ENCODE peak calls at places on chromosomes 4 and X, in five cellular contexts. One of them, this sample, is unnamed.

GRCh38 chrX:35380808-35381700 is 417.1 kb upstream of the MAGEB16 start:
- DNase-seq in AG09319: no peak
- DNase-seq in activated CD4-positive, alpha-beta memory T cell treated with anti-CD3 and anti-CD28 coated beads, Interleukin-2, amount 10 ng/mL, durations not matched to agents 7 days and 5 days: no peak
- DNase-seq in CD14-positive monocyte: no peak
- DNase-seq in stimulated activated CD8-positive, alpha-beta memory T cell treated with anti-CD3 and anti-CD28 coated beads, Interleukin-4, amount 100 ng/mL, for 24 hours: no peak
- DNase-seq in this sample: peak

GRCh38 chr4:8332891-8333331 is 63.4 kb downstream of the HTRA3 start:
- DNase-seq in AG09319: no peak
- DNase-seq in activated CD4-positive, alpha-beta memory T cell treated with anti-CD3 and anti-CD28 coated beads, Interleukin-2, amount 10 ng/mL, durations not matched to agents 7 days and 5 days: no peak
- DNase-seq in CD14-positive monocyte: no peak
- DNase-seq in stimulated activated CD8-positive, alpha-beta memory T cell treated with anti-CD3 and anti-CD28 coated beads, Interleukin-4, amount 100 ng/mL, for 24 hours: no peak
- DNase-seq in this sample: no peak

GRCh38 chr4:131091896-131092295 is 1995.9 kb downstream of the C4orf33 start:
- DNase-seq in AG09319: no peak
- DNase-seq in activated CD4-positive, alpha-beta memory T cell treated with anti-CD3 and anti-CD28 coated beads, Interleukin-2, amount 10 ng/mL, durations not matched to agents 7 days and 5 days: no peak
- DNase-seq in CD14-positive monocyte: no peak
- DNase-seq in stimulated activated CD8-positive, alpha-beta memory T cell treated with anti-CD3 and anti-CD28 coated beads, Interleukin-4, amount 100 ng/mL, for 24 hours: no peak
- DNase-seq in this sample: peak

GRCh38 chrX:136750364-136750763 is 30.4 kb downstream of the ARHGEF6 start:
- DNase-seq in AG09319: no peak
- DNase-seq in activated CD4-positive, alpha-beta memory T cell treated with anti-CD3 and anti-CD28 coated beads, Interleukin-2, amount 10 ng/mL, durations not matched to agents 7 days and 5 days: no peak
- DNase-seq in CD14-positive monocyte: no peak
- DNase-seq in stimulated activated CD8-positive, alpha-beta memory T cell treated with anti-CD3 and anti-CD28 coated beads, Interleukin-4, amount 100 ng/mL, for 24 hours: no peak
- DNase-seq in this sample: no peak

GRCh38 chr4:663438-664428 is 10.3 kb downstream of the ATP5ME start:
- DNase-seq in AG09319: no peak
- DNase-seq in activated CD4-positive, alpha-beta memory T cell treated with anti-CD3 and anti-CD28 coated beads, Interleukin-2, amount 10 ng/mL, durations not matched to agents 7 days and 5 days: peak
- DNase-seq in CD14-positive monocyte: peak
- DNase-seq in stimulated activated CD8-positive, alpha-beta memory T cell treated with anti-CD3 and anti-CD28 coated beads, Interleukin-4, amount 100 ng/mL, for 24 hours: peak
- DNase-seq in this sample: no peak

GRCh38 chr4:177573487-177573886 is 131.2 kb upstream of the AGA start:
- DNase-seq in AG09319: peak
- DNase-seq in activated CD4-positive, alpha-beta memory T cell treated with anti-CD3 and anti-CD28 coated beads, Interleukin-2, amount 10 ng/mL, durations not matched to agents 7 days and 5 days: no peak
- DNase-seq in CD14-positive monocyte: no peak
- DNase-seq in stimulated activated CD8-positive, alpha-beta memory T cell treated with anti-CD3 and anti-CD28 coated beads, Interleukin-4, amount 100 ng/mL, for 24 hours: no peak
- DNase-seq in this sample: no peak

GRCh38 chrX:39953879-39954278 is 143.9 kb downstream of the BCOR start:
- DNase-seq in AG09319: no peak
- DNase-seq in activated CD4-positive, alpha-beta memory T cell treated with anti-CD3 and anti-CD28 coated beads, Interleukin-2, amount 10 ng/mL, durations not matched to agents 7 days and 5 days: no peak
- DNase-seq in CD14-positive monocyte: no peak
- DNase-seq in stimulated activated CD8-positive, alpha-beta memory T cell treated with anti-CD3 and anti-CD28 coated beads, Interleukin-4, amount 100 ng/mL, for 24 hours: no peak
- DNase-seq in this sample: no peak

GRCh38 chr4:119733431-119733830 is 104.8 kb upstream of the PDE5A start:
- DNase-seq in AG09319: no peak
- DNase-seq in activated CD4-positive, alpha-beta memory T cell treated with anti-CD3 and anti-CD28 coated beads, Interleukin-2, amount 10 ng/mL, durations not matched to agents 7 days and 5 days: no peak
- DNase-seq in CD14-positive monocyte: no peak
- DNase-seq in stimulated activated CD8-positive, alpha-beta memory T cell treated with anti-CD3 and anti-CD28 coated beads, Interleukin-4, amount 100 ng/mL, for 24 hours: no peak
- DNase-seq in this sample: no peak

GRCh38 chr4:186934841-186935443 is 211.3 kb upstream of the FAT1 start:
- DNase-seq in AG09319: no peak
- DNase-seq in activated CD4-positive, alpha-beta memory T cell treated with anti-CD3 and anti-CD28 coated beads, Interleukin-2, amount 10 ng/mL, durations not matched to agents 7 days and 5 days: no peak
- DNase-seq in CD14-positive monocyte: no peak
- DNase-seq in stimulated activated CD8-positive, alpha-beta memory T cell treated with anti-CD3 and anti-CD28 coated beads, Interleukin-4, amount 100 ng/mL, for 24 hours: no peak
- DNase-seq in this sample: peak

GRCh38 chr4:6349896-6350295 is 80.2 kb downstream of the WFS1 start:
- DNase-seq in AG09319: no peak
- DNase-seq in activated CD4-positive, alpha-beta memory T cell treated with anti-CD3 and anti-CD28 coated beads, Interleukin-2, amount 10 ng/mL, durations not matched to agents 7 days and 5 days: no peak
- DNase-seq in CD14-positive monocyte: no peak
- DNase-seq in stimulated activated CD8-positive, alpha-beta memory T cell treated with anti-CD3 and anti-CD28 coated beads, Interleukin-4, amount 100 ng/mL, for 24 hours: no peak
- DNase-seq in this sample: no peak

GRCh38 chrX:128805236-128805635 is 718.1 kb downstream of the SMARCA1 start:
- DNase-seq in AG09319: no peak
- DNase-seq in activated CD4-positive, alpha-beta memory T cell treated with anti-CD3 and anti-CD28 coated beads, Interleukin-2, amount 10 ng/mL, durations not matched to agents 7 days and 5 days: no peak
- DNase-seq in CD14-positive monocyte: no peak
- DNase-seq in stimulated activated CD8-positive, alpha-beta memory T cell treated with anti-CD3 and anti-CD28 coated beads, Interleukin-4, amount 100 ng/mL, for 24 hours: no peak
- DNase-seq in this sample: peak

GRCh38 chrX:2547746-2548145 is 47.0 kb upstream of the DHRSX start:
- DNase-seq in AG09319: no peak
- DNase-seq in activated CD4-positive, alpha-beta memory T cell treated with anti-CD3 and anti-CD28 coated beads, Interleukin-2, amount 10 ng/mL, durations not matched to agents 7 days and 5 days: no peak
- DNase-seq in CD14-positive monocyte: no peak
- DNase-seq in stimulated activated CD8-positive, alpha-beta memory T cell treated with anti-CD3 and anti-CD28 coated beads, Interleukin-4, amount 100 ng/mL, for 24 hours: no peak
- DNase-seq in this sample: peak

GRCh38 chrX:1105671-1106419 is 106.6 kb downstream of the CRLF2 start:
- DNase-seq in AG09319: no peak
- DNase-seq in activated CD4-positive, alpha-beta memory T cell treated with anti-CD3 and anti-CD28 coated beads, Interleukin-2, amount 10 ng/mL, durations not matched to agents 7 days and 5 days: no peak
- DNase-seq in CD14-positive monocyte: no peak
- DNase-seq in stimulated activated CD8-positive, alpha-beta memory T cell treated with anti-CD3 and anti-CD28 coated beads, Interleukin-4, amount 100 ng/mL, for 24 hours: no peak
- DNase-seq in this sample: no peak

GRCh38 chr4:83599183-83599582 is 63.3 kb downstream of the GPAT3 start:
- DNase-seq in AG09319: no peak
- DNase-seq in activated CD4-positive, alpha-beta memory T cell treated with anti-CD3 and anti-CD28 coated beads, Interleukin-2, amount 10 ng/mL, durations not matched to agents 7 days and 5 days: no peak
- DNase-seq in CD14-positive monocyte: no peak
- DNase-seq in stimulated activated CD8-positive, alpha-beta memory T cell treated with anti-CD3 and anti-CD28 coated beads, Interleukin-4, amount 100 ng/mL, for 24 hours: no peak
- DNase-seq in this sample: peak

GRCh38 chr4:125011646-125012045 is 299.1 kb upstream of the ANKRD50 start:
- DNase-seq in AG09319: no peak
- DNase-seq in activated CD4-positive, alpha-beta memory T cell treated with anti-CD3 and anti-CD28 coated beads, Interleukin-2, amount 10 ng/mL, durations not matched to agents 7 days and 5 days: no peak
- DNase-seq in CD14-positive monocyte: no peak
- DNase-seq in stimulated activated CD8-positive, alpha-beta memory T cell treated with anti-CD3 and anti-CD28 coated beads, Interleukin-4, amount 100 ng/mL, for 24 hours: no peak
- DNase-seq in this sample: no peak

GRCh38 chrX:77014655-77015377 is 432.4 kb upstream of the FGF16 start:
- DNase-seq in AG09319: no peak
- DNase-seq in activated CD4-positive, alpha-beta memory T cell treated with anti-CD3 and anti-CD28 coated beads, Interleukin-2, amount 10 ng/mL, durations not matched to agents 7 days and 5 days: no peak
- DNase-seq in CD14-positive monocyte: no peak
- DNase-seq in stimulated activated CD8-positive, alpha-beta memory T cell treated with anti-CD3 and anti-CD28 coated beads, Interleukin-4, amount 100 ng/mL, for 24 hours: no peak
- DNase-seq in this sample: no peak

GRCh38 chr4:52937829-52938228 is 75.7 kb downstream of the RASL11B start:
- DNase-seq in AG09319: no peak
- DNase-seq in activated CD4-positive, alpha-beta memory T cell treated with anti-CD3 and anti-CD28 coated beads, Interleukin-2, amount 10 ng/mL, durations not matched to agents 7 days and 5 days: no peak
- DNase-seq in CD14-positive monocyte: no peak
- DNase-seq in stimulated activated CD8-positive, alpha-beta memory T cell treated with anti-CD3 and anti-CD28 coated beads, Interleukin-4, amount 100 ng/mL, for 24 hours: no peak
- DNase-seq in this sample: no peak

GRCh38 chrX:1481636-1482529 is 29.2 kb upstream of the ASMTL start:
- DNase-seq in AG09319: peak
- DNase-seq in activated CD4-positive, alpha-beta memory T cell treated with anti-CD3 and anti-CD28 coated beads, Interleukin-2, amount 10 ng/mL, durations not matched to agents 7 days and 5 days: peak
- DNase-seq in CD14-positive monocyte: peak
- DNase-seq in stimulated activated CD8-positive, alpha-beta memory T cell treated with anti-CD3 and anti-CD28 coated beads, Interleukin-4, amount 100 ng/mL, for 24 hours: peak
- DNase-seq in this sample: peak

GRCh38 chr4:137427411-137427810 is 104.9 kb downstream of the PCDH18 start:
- DNase-seq in AG09319: no peak
- DNase-seq in activated CD4-positive, alpha-beta memory T cell treated with anti-CD3 and anti-CD28 coated beads, Interleukin-2, amount 10 ng/mL, durations not matched to agents 7 days and 5 days: no peak
- DNase-seq in CD14-positive monocyte: no peak
- DNase-seq in stimulated activated CD8-positive, alpha-beta memory T cell treated with anti-CD3 and anti-CD28 coated beads, Interleukin-4, amount 100 ng/mL, for 24 hours: no peak
- DNase-seq in this sample: no peak

GRCh38 chrX:46327229-46328081 is 217.8 kb downstream of the ZNF674 start:
- DNase-seq in AG09319: peak
- DNase-seq in activated CD4-positive, alpha-beta memory T cell treated with anti-CD3 and anti-CD28 coated beads, Interleukin-2, amount 10 ng/mL, durations not matched to agents 7 days and 5 days: no peak
- DNase-seq in CD14-positive monocyte: no peak
- DNase-seq in stimulated activated CD8-positive, alpha-beta memory T cell treated with anti-CD3 and anti-CD28 coated beads, Interleukin-4, amount 100 ng/mL, for 24 hours: no peak
- DNase-seq in this sample: no peak

GRCh38 chr4:121113680-121114079 is 41.3 kb upstream of the NDNF start:
- DNase-seq in AG09319: no peak
- DNase-seq in activated CD4-positive, alpha-beta memory T cell treated with anti-CD3 and anti-CD28 coated beads, Interleukin-2, amount 10 ng/mL, durations not matched to agents 7 days and 5 days: no peak
- DNase-seq in CD14-positive monocyte: no peak
- DNase-seq in stimulated activated CD8-positive, alpha-beta memory T cell treated with anti-CD3 and anti-CD28 coated beads, Interleukin-4, amount 100 ng/mL, for 24 hours: no peak
- DNase-seq in this sample: no peak

GRCh38 chrX:3461824-3462508 is 115.5 kb upstream of the MXRA5 start:
- DNase-seq in AG09319: peak
- DNase-seq in activated CD4-positive, alpha-beta memory T cell treated with anti-CD3 and anti-CD28 coated beads, Interleukin-2, amount 10 ng/mL, durations not matched to agents 7 days and 5 days: no peak
- DNase-seq in CD14-positive monocyte: no peak
- DNase-seq in stimulated activated CD8-positive, alpha-beta memory T cell treated with anti-CD3 and anti-CD28 coated beads, Interleukin-4, amount 100 ng/mL, for 24 hours: no peak
- DNase-seq in this sample: no peak

GRCh38 chr4:158319880-158320279 is 109.6 kb downstream of the TMEM144 start:
- DNase-seq in AG09319: no peak
- DNase-seq in activated CD4-positive, alpha-beta memory T cell treated with anti-CD3 and anti-CD28 coated beads, Interleukin-2, amount 10 ng/mL, durations not matched to agents 7 days and 5 days: no peak
- DNase-seq in CD14-positive monocyte: no peak
- DNase-seq in stimulated activated CD8-positive, alpha-beta memory T cell treated with anti-CD3 and anti-CD28 coated beads, Interleukin-4, amount 100 ng/mL, for 24 hours: no peak
- DNase-seq in this sample: no peak